ENCODE peak calls at places on chromosome 4, in four cellular contexts. I, Q, U and L are unnamed samples.

GRCh38 chr4:70858454-70858853 is 18.8 kb upstream of the GRSF1 start:
- DNase-seq in I (no peak), Q (no peak), U (no peak), L (no peak)

GRCh38 chr4:1792832-1793495 is at the start of gene FGFR3:
- DNase-seq in I (peak), Q (peak), U (peak), L (peak)

GRCh38 chr4:30434656-30435055 is 285.5 kb upstream of the PCDH7 start:
- DNase-seq in I (no peak), Q (no peak), U (no peak), L (no peak)

GRCh38 chr4:35771571-35771970 is 472.7 kb downstream of the ARAP2 start:
- DNase-seq in I (no peak), Q (no peak), U (no peak), L (no peak)

GRCh38 chr4:48329976-48330375 is 11.4 kb upstream of the SLAIN2 start:
- DNase-seq in I (no peak), Q (no peak), U (no peak), L (no peak)

GRCh38 chr4:42489095-42489494 is 91.8 kb downstream of the SHISA3 start:
- DNase-seq in I (no peak), Q (no peak), U (no peak), L (no peak)

GRCh38 chr4:165628572-165628971 is 244.5 kb upstream of the TLL1 start:
- DNase-seq in I (no peak), Q (no peak), U (no peak), L (no peak)

GRCh38 chr4:72997409-72997808 is 72.1 kb downstream of the COX18 start:
- DNase-seq in I (no peak), Q (no peak), U (no peak), L (no peak)

GRCh38 chr4:147901388-147901787 is 169.5 kb downstream of the ARHGAP10 start:
- DNase-seq in I (no peak), Q (no peak), U (no peak), L (no peak)

GRCh38 chr4:152102184-152103000 is 341.6 kb upstream of the GATB start:
- DNase-seq in I (no peak), Q (no peak), U (peak), L (no peak)
- TF ChIP-seq ELF4 in I (no peak), Q (no peak), U (no peak), L (no peak)

DNA sequence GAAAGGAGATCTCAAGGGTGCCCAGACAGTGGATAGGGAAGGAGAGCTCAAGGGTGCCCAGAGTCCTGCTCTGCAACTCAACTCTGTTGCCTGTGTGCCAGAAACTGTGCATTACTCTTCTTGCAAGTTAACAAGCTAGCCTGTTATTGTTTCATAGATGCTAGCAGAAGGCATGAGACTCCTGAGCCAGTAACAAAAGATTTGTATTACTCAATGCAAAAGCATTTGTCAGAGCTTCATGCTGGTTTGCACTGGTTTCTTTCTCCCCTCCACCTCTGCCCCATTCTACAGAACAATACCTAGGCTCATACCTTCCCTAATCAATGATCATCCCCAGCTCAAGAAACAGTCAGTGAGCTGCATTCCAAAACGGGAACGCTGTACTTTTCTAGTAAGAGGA is 124.5 kb upstream of the NEIL3 start:
- DNase-seq in I (no peak), Q (no peak), U (no peak), L (no peak)
- TF ChIP-seq SP1 in I (no peak), Q (no peak), U (no peak), L (no peak)

DNA sequence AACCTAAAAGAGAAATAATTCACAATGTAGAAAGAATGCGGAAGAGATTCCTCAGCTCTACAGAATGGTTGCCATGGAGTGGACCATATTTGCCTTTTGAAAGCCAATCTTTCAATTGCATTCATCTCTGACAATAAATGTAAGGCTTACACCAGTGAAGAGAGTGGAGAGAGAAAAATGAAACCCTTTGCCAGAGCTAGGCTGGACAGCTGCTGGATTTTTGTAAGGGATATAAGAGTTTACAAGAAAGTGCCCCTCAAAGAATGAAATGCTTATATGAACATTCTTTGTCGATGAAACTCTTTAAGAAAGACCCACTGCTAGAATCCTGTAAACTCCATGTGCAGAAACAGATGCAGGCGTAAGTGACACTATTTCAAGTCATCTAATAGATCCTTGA is 66.0 kb upstream of the FAT1 start:
- DNase-seq in I (no peak), Q (no peak), U (no peak), L (no peak)
- TF ChIP-seq ELF4 in I (no peak), Q (no peak), U (no peak), L (no peak)

DNA sequence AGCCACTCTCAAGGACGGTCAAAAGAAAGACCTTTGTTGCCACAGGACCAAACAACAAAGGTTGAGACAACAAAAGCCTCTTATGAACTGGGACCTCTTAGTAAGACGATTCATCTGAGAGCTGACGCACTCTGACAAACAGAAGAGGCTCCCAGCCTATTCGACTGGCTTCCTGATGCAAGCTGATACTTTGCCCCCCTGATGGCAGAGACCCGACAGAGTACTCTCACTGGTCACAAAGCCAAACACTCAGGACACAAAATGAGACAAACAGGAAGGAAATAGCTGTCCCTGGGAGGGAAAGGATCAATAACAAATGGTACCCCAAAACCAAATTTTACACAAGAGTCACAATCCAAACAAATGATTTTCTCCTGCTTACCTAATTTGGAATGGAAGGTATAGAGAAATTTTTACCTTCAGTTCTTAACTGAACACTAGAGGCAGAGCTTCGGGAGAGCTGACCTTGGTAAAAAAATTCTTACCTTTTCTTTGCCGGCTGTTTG is 75.2 kb upstream of the PLAC8 start:
- DNase-seq in I (no peak), Q (no peak), U (peak), L (no peak)
- TF ChIP-seq SP1 in I (no peak), Q (no peak), U (no peak), L (no peak)

DNA sequence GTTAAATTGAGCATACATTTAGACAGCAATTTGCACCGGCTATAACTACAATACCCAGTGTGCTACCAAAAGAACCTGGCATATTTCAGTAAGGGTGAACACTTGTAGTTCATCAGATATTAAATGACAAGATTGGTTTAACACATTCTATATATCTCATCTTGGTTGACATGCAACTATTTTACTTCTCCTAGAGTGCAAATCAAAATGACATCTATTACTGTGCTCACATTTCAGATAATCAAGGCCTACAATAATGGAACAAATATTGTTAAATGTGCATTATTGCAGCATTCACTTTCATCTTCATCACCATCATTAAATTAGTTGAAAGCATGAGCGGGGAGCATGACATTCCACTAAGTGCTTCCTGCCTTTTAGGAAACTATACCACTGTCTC is 209.9 kb upstream of the SLIT2 start:
- DNase-seq in I (no peak), Q (no peak), U (no peak), L (no peak)
- TF ChIP-seq ELF4 in I (no peak), Q (no peak), U (no peak), L (no peak)

GRCh38 chr4:33882246-33882990 is 2361.9 kb downstream of the ARAP2 start:
- DNase-seq in I (no peak), Q (no peak), U (no peak), L (no peak)
- TF ChIP-seq SP1 in I (no peak), Q (no peak), U (no peak), L (no peak)

GRCh38 chr4:3121596-3121995 is 47.1 kb downstream of the HTT start:
- DNase-seq in I (no peak), Q (no peak), U (no peak), L (no peak)

GRCh38 chr4:3124070-3124767 is 49.7 kb downstream of the HTT start:
- DNase-seq in I (no peak), Q (no peak), U (no peak), L (no peak)

GRCh38 chr4:3123201-3123671 is 48.8 kb downstream of the HTT start:
- DNase-seq in I (no peak), Q (no peak), U (no peak), L (no peak)

GRCh38 chr4:3121110-3121509 is 46.6 kb downstream of the HTT start:
- DNase-seq in I (no peak), Q (no peak), U (no peak), L (no peak)

DNA sequence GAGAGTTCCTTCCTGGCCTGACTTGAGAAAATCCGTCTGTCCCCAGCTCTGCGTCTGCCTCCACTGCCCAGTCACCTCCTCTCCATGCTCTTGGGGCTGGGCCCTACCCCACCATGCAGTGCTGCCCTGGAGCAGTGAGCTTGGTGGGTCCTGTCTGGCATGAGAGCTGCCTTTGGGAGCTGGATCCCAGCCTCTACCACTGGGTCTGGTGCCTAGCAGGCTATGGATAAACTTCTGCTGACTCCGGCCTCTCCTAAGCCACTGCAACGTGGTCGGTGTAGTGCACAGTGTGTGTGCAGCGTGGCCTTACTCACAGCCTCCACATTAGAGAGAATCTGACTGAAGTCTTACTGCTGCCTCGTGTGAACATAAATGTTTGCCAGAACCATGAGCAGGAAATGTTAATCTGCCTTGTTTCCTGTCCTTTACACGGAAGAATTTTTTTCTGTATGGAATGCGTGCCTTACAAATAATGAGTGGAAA is 47.6 kb downstream of the HTT start:
- DNase-seq in I (no peak), Q (no peak), U (no peak), L (no peak)
- TF ChIP-seq ELF4 in I (no peak), Q (no peak), U (no peak), L (no peak)